ENCODE peak calls at places on chromosome 16, in ten cellular contexts. E is esophagus squamous epithelium; N is nephron progenitor cell; K is H7; B is putamen; Z is stimulated activated CD8-positive, alpha-beta memory T cell treated with anti-CD3 and anti-CD28 coated beads, Interleukin-15, amount 100 ng/mL, for 4 hours; V is heart left ventricle; G is activated CD4-positive, alpha-beta T cell treated with anti-CD3 and anti-CD28 coated beads, Interleukin-2, amount 50 U/mL, for 24 hours; Q is GM04503; X is T-helper 1 cell. S is an unnamed sample.

GRCh38 chr16:88119881-88120280 is 168.6 kb downstream of the BANP start:
- DNase-seq in E (no peak), N (no peak), K (no peak), B (no peak), Z (no peak), V (no peak), G (no peak), Q (no peak), X (no peak), S (no peak)

GRCh38 chr16:64440421-64440831 is 681.4 kb downstream of the CDH11 start:
- DNase-seq in E (no peak), N (peak), K (no peak), B (no peak), Z (no peak), V (peak), G (no peak), Q (peak), X (no peak), S (no peak)

GRCh38 chr16:27313422-27314160 is at the start of gene IL4R:
- DNase-seq in E (no peak), N (peak), K (peak), B (no peak), Z (peak), V (peak), G (peak), Q (peak), X (peak), S (peak)

GRCh38 chr16:87608400-87608985 is 6.2 kb downstream of the JPH3 start:
- DNase-seq in E (no peak), N (peak), K (peak), B (no peak), Z (no peak), V (peak), G (no peak), Q (no peak), X (no peak), S (peak)

GRCh38 chr16:88706288-88706964 is at the start of the genes CTU2 and RNF166:
- DNase-seq in E (no peak), N (peak), K (peak), B (peak), Z (peak), V (peak), G (peak), Q (peak), X (peak), S (peak)

GRCh38 chr16:72884037-72884436 is 163.9 kb downstream of the ZFHX3 start:
- DNase-seq in E (no peak), N (no peak), K (no peak), B (no peak), Z (no peak), V (no peak), G (no peak), Q (no peak), X (no peak), S (no peak)

GRCh38 chr16:88633684-88634140 is 4.7 kb upstream of the IL17C start:
- DNase-seq in E (no peak), N (peak), K (peak), B (no peak), Z (peak), V (no peak), G (no peak), Q (no peak), X (peak), S (peak)

GRCh38 chr16:69921125-69921524 is 30.0 kb upstream of the CLEC18A start:
- DNase-seq in E (no peak), N (no peak), K (no peak), B (peak), Z (no peak), V (no peak), G (no peak), Q (no peak), X (no peak), S (no peak)

GRCh38 chr16:54655171-54655590 is 275.5 kb upstream of the IRX5 start:
- DNase-seq in E (no peak), N (peak), K (no peak), B (no peak), Z (no peak), V (peak), G (no peak), Q (no peak), X (no peak), S (no peak)

GRCh38 chr16:14362774-14363371 is 267.2 kb downstream of the PARN start:
- DNase-seq in E (no peak), N (no peak), K (no peak), B (no peak), Z (no peak), V (no peak), G (no peak), Q (no peak), X (no peak), S (no peak)

GRCh38 chr16:56423584-56424403 is 1.6 kb downstream of the AMFR start:
- DNase-seq in E (no peak), N (no peak), K (no peak), B (peak), Z (no peak), V (no peak), G (no peak), Q (no peak), X (no peak), S (no peak)

GRCh38 chr16:89471225-89471624 is 19.1 kb downstream of the ANKRD11 start:
- DNase-seq in E (no peak), N (no peak), K (no peak), B (no peak), Z (no peak), V (no peak), G (no peak), Q (no peak), X (no peak), S (no peak)

GRCh38 chr16:1095450-1096163 is 437 bp downstream of the C1QTNF8 start:
- DNase-seq in E (no peak), N (no peak), K (peak), B (no peak), Z (no peak), V (no peak), G (no peak), Q (no peak), X (no peak), S (no peak)

GRCh38 chr16:59088401-59088800 is 354.3 kb upstream of the GOT2 start:
- DNase-seq in E (no peak), N (no peak), K (no peak), B (no peak), Z (no peak), V (no peak), G (no peak), Q (no peak), X (no peak), S (no peak)

GRCh38 chr16:54411555-54411954 is 125.0 kb upstream of the IRX3 start:
- DNase-seq in E (no peak), N (no peak), K (peak), B (no peak), Z (no peak), V (peak), G (no peak), Q (no peak), X (no peak), S (no peak)

GRCh38 chr16:1923299-1924034 is 5.3 kb upstream of the HS3ST6 start:
- DNase-seq in E (no peak), N (peak), K (peak), B (no peak), Z (no peak), V (no peak), G (no peak), Q (no peak), X (no peak), S (peak)